ENCODE peak calls at places on chromosome 4, in five cellular contexts. Y, V, F, T and E are unnamed samples.

GRCh38 chr4:165131247-165131832 is 18.7 kb upstream of the TMEM192 start:
- ATAC-seq in Y (peak), V (peak), F (peak), T (peak), E (peak)

GRCh38 chr4:94582517-94582916 is 130.8 kb downstream of the PDLIM5 start:
- ATAC-seq in Y (no peak), V (no peak), F (no peak), T (no peak), E (peak)

GRCh38 chr4:8838911-8839431 is 32.7 kb downstream of the HMX1 start:
- ATAC-seq in Y (no peak), V (no peak), F (no peak), T (no peak), E (no peak)

GRCh38 chr4:80225628-80226027 is 28.3 kb downstream of the PRDM8 start:
- ATAC-seq in Y (no peak), V (no peak), F (no peak), T (no peak), E (peak)

GRCh38 chr4:112881842-112882241 is 167.6 kb upstream of the ANK2 start:
- ATAC-seq in Y (no peak), V (no peak), F (no peak), T (no peak), E (no peak)

GRCh38 chr4:163165217-163166017 is 1.3 kb downstream of the NAF1 start:
- ATAC-seq in Y (no peak), V (peak), F (no peak), T (no peak), E (no peak)

GRCh38 chr4:55330241-55330640 is 15.8 kb upstream of the SRD5A3 start:
- ATAC-seq in Y (no peak), V (peak), F (peak), T (no peak), E (no peak)

GRCh38 chr4:162349395-162349794 is 185.6 kb upstream of the FSTL5 start:
- ATAC-seq in Y (no peak), V (no peak), F (no peak), T (no peak), E (no peak)

GRCh38 chr4:31917334-31917733 is 1197.2 kb downstream of the PCDH7 start:
- ATAC-seq in Y (no peak), V (no peak), F (no peak), T (no peak), E (no peak)

GRCh38 chr4:6143603-6144181 is 56.7 kb downstream of the JAKMIP1 start:
- ATAC-seq in Y (no peak), V (no peak), F (no peak), T (no peak), E (no peak)

GRCh38 chr4:159926871-159927270 is 824.0 kb downstream of the RAPGEF2 start:
- ATAC-seq in Y (no peak), V (no peak), F (no peak), T (no peak), E (no peak)

GRCh38 chr4:32037391-32037790 is 1317.2 kb downstream of the PCDH7 start:
- ATAC-seq in Y (no peak), V (no peak), F (no peak), T (no peak), E (no peak)

GRCh38 chr4:139756391-139757180 is 91.0 kb downstream of the MGST2 start:
- ATAC-seq in Y (no peak), V (no peak), F (no peak), T (peak), E (no peak)

GRCh38 chr4:152247271-152247975 is 288.5 kb downstream of the FBXW7 start:
- ATAC-seq in Y (no peak), V (no peak), F (no peak), T (no peak), E (no peak)

GRCh38 chr4:188822698-188823097 is 683.5 kb downstream of the TRIML1 start:
- ATAC-seq in Y (no peak), V (peak), F (no peak), T (no peak), E (no peak)

GRCh38 chr4:26762650-26763049 is 98.0 kb upstream of the STIM2 start:
- ATAC-seq in Y (no peak), V (no peak), F (no peak), T (no peak), E (no peak)

GRCh38 chr4:128386761-128387599 is 99.4 kb upstream of the PGRMC2 start:
- ATAC-seq in Y (no peak), V (peak), F (peak), T (peak), E (peak)

GRCh38 chr4:52290468-52290867 is 239.4 kb downstream of the SPATA18 start:
- ATAC-seq in Y (no peak), V (no peak), F (no peak), T (no peak), E (no peak)

GRCh38 chr4:6854098-6854744 is 55.4 kb upstream of the TBC1D14 start:
- ATAC-seq in Y (peak), V (peak), F (peak), T (no peak), E (no peak)

GRCh38 chr4:184746532-184746870 is 12.6 kb upstream of the CENPU start:
- ATAC-seq in Y (no peak), V (peak), F (peak), T (peak), E (peak)

GRCh38 chr4:71009796-71010588 is 16.5 kb downstream of the DCK start:
- ATAC-seq in Y (peak), V (peak), F (peak), T (peak), E (peak)

GRCh38 chr4:7805533-7806079 is 134.1 kb downstream of the AFAP1 start:
- ATAC-seq in Y (no peak), V (peak), F (peak), T (peak), E (peak)

GRCh38 chr4:42453612-42454011 is 56.3 kb downstream of the SHISA3 start:
- ATAC-seq in Y (peak), V (no peak), F (no peak), T (no peak), E (no peak)

GRCh38 chr4:76697129-76697803 is 200.7 kb downstream of the SOWAHB start:
- ATAC-seq in Y (no peak), V (no peak), F (no peak), T (no peak), E (no peak)

GRCh38 chr4:101127176-101127790 is 220.0 kb downstream of the PPP3CA start:
- ATAC-seq in Y (peak), V (no peak), F (no peak), T (no peak), E (no peak)

GRCh38 chr4:9947168-9948062 is 73.9 kb downstream of the SLC2A9 start:
- ATAC-seq in Y (no peak), V (no peak), F (no peak), T (no peak), E (no peak)

GRCh38 chr4:47510506-47511143 is 25.6 kb downstream of the ATP10D start:
- ATAC-seq in Y (peak), V (peak), F (peak), T (no peak), E (peak)

GRCh38 chr4:83043801-83044407 is 8.9 kb downstream of the COPS4 start:
- ATAC-seq in Y (no peak), V (peak), F (peak), T (peak), E (no peak)

GRCh38 chr4:76377922-76378321 is 43.0 kb downstream of the CCDC158 start:
- ATAC-seq in Y (no peak), V (peak), F (peak), T (peak), E (peak)

GRCh38 chr4:149741186-149741831 is 74.3 kb downstream of the IQCM start:
- ATAC-seq in Y (no peak), V (no peak), F (no peak), T (no peak), E (no peak)

GRCh38 chr4:119227690-119228089 is 15.2 kb downstream of the USP53 start:
- ATAC-seq in Y (no peak), V (no peak), F (no peak), T (peak), E (peak)